ENCODE peak calls at places on chromosomes 2 and 18, in eight cellular contexts. One of them, this sample, is unnamed.

GRCh38 chr2:72917138-72917874 is at the start of gene EMX1:
- DNase-seq in left cardiac atrium: no peak
- DNase-seq in NCI-H510A treated with DMSO at 0.1 percent for 48 hours: peak
- DNase-seq in esophagus squamous epithelium: no peak
- DNase-seq in RPMI8226: peak
- DNase-seq in amniotic stem cell: no peak
- DNase-seq in activated naive CD4-positive, alpha-beta T cell: no peak
- DNase-seq in dermis blood vessel endothelial cell: no peak
- DNase-seq in this sample: peak

GRCh38 chr18:22347624-22348511 is 69.8 kb downstream of the CTAGE1 start:
- DNase-seq in amniotic stem cell: no peak
- DNase-seq in esophagus squamous epithelium: no peak
- DNase-seq in NCI-H510A treated with DMSO at 0.1 percent for 48 hours: no peak
- DNase-seq in RPMI8226: no peak
- DNase-seq in activated naive CD4-positive, alpha-beta T cell: no peak
- DNase-seq in dermis blood vessel endothelial cell: peak
- DNase-seq in left cardiac atrium: peak
- DNase-seq in this sample: no peak

GRCh38 chr2:217914878-217915277 is 87.9 kb downstream of the TNS1 start:
- DNase-seq in amniotic stem cell: no peak
- DNase-seq in NCI-H510A treated with DMSO at 0.1 percent for 48 hours: no peak
- DNase-seq in RPMI8226: no peak
- DNase-seq in left cardiac atrium: no peak
- DNase-seq in esophagus squamous epithelium: no peak
- DNase-seq in activated naive CD4-positive, alpha-beta T cell: no peak
- DNase-seq in dermis blood vessel endothelial cell: no peak
- DNase-seq in this sample: no peak

GRCh38 chr18:22977847-22978701 is 44.9 kb downstream of the RBBP8 start:
- DNase-seq in RPMI8226: no peak
- DNase-seq in amniotic stem cell: peak
- DNase-seq in left cardiac atrium: no peak
- DNase-seq in dermis blood vessel endothelial cell: peak
- DNase-seq in esophagus squamous epithelium: no peak
- DNase-seq in NCI-H510A treated with DMSO at 0.1 percent for 48 hours: no peak
- DNase-seq in activated naive CD4-positive, alpha-beta T cell: no peak
- DNase-seq in this sample: no peak

GRCh38 chr18:26103579-26103978 is 13.2 kb upstream of the SS18 start:
- DNase-seq in activated naive CD4-positive, alpha-beta T cell: no peak
- DNase-seq in esophagus squamous epithelium: no peak
- DNase-seq in NCI-H510A treated with DMSO at 0.1 percent for 48 hours: no peak
- DNase-seq in dermis blood vessel endothelial cell: peak
- DNase-seq in amniotic stem cell: no peak
- DNase-seq in RPMI8226: peak
- DNase-seq in left cardiac atrium: no peak
- DNase-seq in this sample: no peak

GRCh38 chr18:9263264-9263663 is 71.3 kb upstream of the TWSG1 start:
- DNase-seq in dermis blood vessel endothelial cell: no peak
- DNase-seq in activated naive CD4-positive, alpha-beta T cell: no peak
- DNase-seq in esophagus squamous epithelium: no peak
- DNase-seq in left cardiac atrium: no peak
- DNase-seq in RPMI8226: no peak
- DNase-seq in NCI-H510A treated with DMSO at 0.1 percent for 48 hours: peak
- DNase-seq in amniotic stem cell: no peak
- DNase-seq in this sample: no peak

GRCh38 chr2:5921081-5921642 is 229.0 kb downstream of the SOX11 start:
- DNase-seq in activated naive CD4-positive, alpha-beta T cell: no peak
- DNase-seq in amniotic stem cell: no peak
- DNase-seq in left cardiac atrium: peak
- DNase-seq in RPMI8226: no peak
- DNase-seq in NCI-H510A treated with DMSO at 0.1 percent for 48 hours: no peak
- DNase-seq in esophagus squamous epithelium: no peak
- DNase-seq in dermis blood vessel endothelial cell: no peak
- DNase-seq in this sample: no peak

GRCh38 chr18:43590182-43590903 is 313.1 kb upstream of the SYT4 start:
- DNase-seq in NCI-H510A treated with DMSO at 0.1 percent for 48 hours: no peak
- DNase-seq in esophagus squamous epithelium: no peak
- DNase-seq in amniotic stem cell: no peak
- DNase-seq in activated naive CD4-positive, alpha-beta T cell: no peak
- DNase-seq in left cardiac atrium: no peak
- DNase-seq in RPMI8226: no peak
- DNase-seq in dermis blood vessel endothelial cell: no peak
- DNase-seq in this sample: no peak

GRCh38 chr2:203122317-203122998 is 107.8 kb downstream of the NBEAL1 start:
- DNase-seq in NCI-H510A treated with DMSO at 0.1 percent for 48 hours: no peak
- DNase-seq in left cardiac atrium: no peak
- DNase-seq in amniotic stem cell: no peak
- DNase-seq in esophagus squamous epithelium: no peak
- DNase-seq in RPMI8226: no peak
- DNase-seq in dermis blood vessel endothelial cell: peak
- DNase-seq in activated naive CD4-positive, alpha-beta T cell: no peak
- DNase-seq in this sample: no peak

This sample was measured in NCI-H2107.